ENCODE peak calls at places on chromosomes 2 and 18, in six cellular contexts. J is activated T-helper 1 cell treated with anti-CD3 and anti-CD28 coated beads, Interleukin-2, amount 50 U/mL, for 16 hours; S is activated gamma-delta T cell treated with Interleukin-2 at 50 U/mL for 16 hours; I is HCT116; Y is stomach; K is astrocyte of the cerebellum. R is an unnamed sample.

GRCh38 chr2:48519608-48520007 is 10.3 kb upstream of the STON1 start:
- DNase-seq in J (no peak), S (no peak), I (no peak), Y (no peak), K (no peak), R (no peak)

GRCh38 chr2:199581935-199582336 is 124.2 kb upstream of the SATB2 start:
- DNase-seq in J (no peak), S (no peak), I (no peak), Y (no peak), K (no peak), R (peak; percentile 21)

GRCh38 chr2:80567991-80568390 is 263.4 kb upstream of the LRRTM1 start:
- DNase-seq in J (no peak), S (no peak), I (no peak), Y (no peak), K (no peak), R (no peak)

GRCh38 chr18:26439537-26439936 is 108.8 kb downstream of the KCTD1 start:
- DNase-seq in J (no peak), S (no peak), I (no peak), Y (no peak), K (no peak), R (no peak)

GRCh38 chr18:59271606-59272220 is 1.5 kb downstream of the RAX start:
- DNase-seq in J (no peak), S (no peak), I (no peak), Y (no peak), K (no peak), R (no peak)

GRCh38 chr2:186696337-186696736 is 2.5 kb downstream of the FAM171B start:
- DNase-seq in J (no peak), S (no peak), I (no peak), Y (no peak), K (no peak), R (no peak)

GRCh38 chr18:7608174-7608550 is 41.0 kb downstream of the PTPRM start:
- DNase-seq in J (no peak), S (no peak), I (no peak), Y (no peak), K (no peak), R (no peak)

GRCh38 chr2:72515696-72516095 is 310.1 kb downstream of the EXOC6B start:
- DNase-seq in J (no peak), S (no peak), I (no peak), Y (no peak), K (no peak), R (no peak)

GRCh38 chr2:12964904-12965539 is 248.3 kb downstream of the TRIB2 start:
- DNase-seq in J (no peak), S (no peak), I (no peak), Y (no peak), K (no peak), R (peak; percentile 21)

GRCh38 chr2:85678794-85679672 is 11.0 kb upstream of the SFTPB start:
- DNase-seq in J (peak; percentile 61), S (peak; percentile 75), I (peak; percentile 50), Y (peak; percentile 98), K (peak; percentile 69), R (peak; percentile 72)

GRCh38 chr2:179263460-179264237 is 983 bp downstream of the SESTD1 start:
- DNase-seq in J (no peak), S (no peak), I (no peak), Y (peak; percentile 44), K (peak; percentile 28), R (peak; percentile 64)

GRCh38 chr2:158967731-158968395 is 577 bp upstream of the TANC1 start:
- DNase-seq in J (no peak), S (no peak), I (no peak), Y (peak; percentile 40), K (peak; percentile 74), R (peak; percentile 79)

GRCh38 chr18:65755616-65756015 is 4.8 kb downstream of the CDH7 start:
- DNase-seq in J (no peak), S (no peak), I (no peak), Y (no peak), K (no peak), R (no peak)